ENCODE peak calls at places on chromosomes 13 and 19, in eight cellular contexts. J is K562, G is GM12878, X is heart left ventricle, T is suprapubic skin, N is spleen, A is A549, Z is H1. U is an unnamed sample.
A peak's percentile ranks its signal among the peaks of the same experiment; 100 is the strongest.

GRCh38 chr13:51643114-51643881 is 59.0 kb downstream of the WDFY2 start:
- DNase-seq in N (no peak), X (no peak), G (no peak), Z (no peak), T (no peak), J (no peak), A (peak; percentile 16), U (no peak)

GRCh38 chr19:50204811-50205675 is 1.6 kb downstream of the MYH14 start:
- DNase-seq in J (no peak), X (peak; percentile 76), N (no peak), T (peak; percentile 75), Z (peak; percentile 93), G (no peak), A (no peak), U (no peak)

GRCh38 chr19:29779921-29780320 is 31.9 kb upstream of the CCNE1 start:
- DNase-seq in N (no peak), A (no peak), G (no peak), T (no peak), J (no peak), Z (peak; percentile 59), X (no peak), U (no peak)

GRCh38 chr13:44317752-44318550 is 55.7 kb upstream of the SERP2 start:
- DNase-seq in J (no peak), T (no peak), X (no peak), A (no peak), N (no peak), Z (no peak), G (no peak), U (no peak)

GRCh38 chr19:48925240-48925843 is 8.2 kb upstream of the DHDH start:
- DNase-seq in X (no peak), J (no peak), T (no peak), N (no peak), G (no peak), A (no peak), Z (no peak), U (no peak)

GRCh38 chr19:23916991-23917390 is 2.3 kb downstream of the ZNF726 start:
- DNase-seq in A (no peak), Z (no peak), J (peak; percentile 12), X (no peak), G (no peak), N (no peak), T (no peak), U (no peak)

GRCh38 chr19:17610384-17610783 is 54.9 kb downstream of the COLGALT1 start:
- DNase-seq in Z (no peak), N (no peak), X (no peak), T (no peak), A (peak; percentile 69), G (no peak), J (peak; percentile 77), U (no peak)

GRCh38 chr13:29850213-29850898 is at the start of gene UBL3:
- DNase-seq in Z (peak; percentile 87), T (peak; percentile 98), G (peak; percentile 62), X (peak; percentile 97), N (peak; percentile 99), A (peak; percentile 87), J (peak; percentile 92), U (peak; percentile 96)

GRCh38 chr13:19153782-19154450 is 27.7 kb downstream of the TUBA3C start:
- DNase-seq in A (no peak), G (no peak), X (no peak), T (no peak), J (peak; percentile 68), Z (no peak), N (no peak), U (no peak)

GRCh38 chr13:41919741-41920487 is 41.0 kb downstream of the VWA8 start:
- DNase-seq in J (no peak), A (no peak), G (no peak), Z (no peak), T (no peak), N (no peak), X (no peak), U (no peak)

GRCh38 chr13:24306632-24307031 is 2.7 kb upstream of the C1QTNF9 start:
- DNase-seq in T (no peak), X (no peak), N (no peak), J (no peak), Z (no peak), A (no peak), G (no peak), U (no peak)

GRCh38 chr13:26961890-26962615 is 201.5 kb upstream of the GPR12 start:
- DNase-seq in J (no peak), Z (no peak), N (no peak), X (no peak), A (no peak), T (no peak), G (no peak), U (no peak)

GRCh38 chr19:33248954-33249613 is 23.4 kb upstream of the SLC7A10 start:
- DNase-seq in T (no peak), Z (no peak), A (peak; percentile 90), X (no peak), G (no peak), N (peak; percentile 92), J (no peak), U (no peak)

GRCh38 chr13:28046981-28047380 is 53.4 kb downstream of the FLT3 start:
- DNase-seq in T (no peak), J (no peak), X (no peak), A (no peak), G (no peak), N (no peak), Z (no peak), U (no peak)

GRCh38 chr19:58042709-58043340 is 9.0 kb downstream of the ZSCAN1 start:
- DNase-seq in A (no peak), Z (peak; percentile 87), X (no peak), J (no peak), N (no peak), T (no peak), G (no peak), U (no peak)

DNA sequence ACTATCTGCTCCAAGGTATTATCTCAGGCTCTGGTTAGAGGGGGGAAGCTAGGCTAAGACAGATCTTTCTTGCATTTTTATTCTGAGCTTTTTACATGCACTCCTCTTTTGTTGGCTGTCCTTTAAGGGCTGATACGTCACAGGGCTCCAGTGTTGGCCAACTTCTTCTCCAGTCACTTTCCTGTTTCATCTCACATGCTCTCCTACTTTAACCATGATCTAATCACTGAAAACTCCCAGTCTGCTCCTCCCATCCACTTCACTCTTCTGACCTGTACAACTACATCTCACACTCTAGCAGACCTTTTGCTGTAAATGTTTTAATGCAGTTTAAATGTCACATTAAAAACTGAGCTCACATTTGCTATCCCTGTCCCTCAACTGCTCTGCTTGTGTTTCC is 510.0 kb upstream of the KLF12 start:
- DNase-seq in J (no peak), A (no peak), T (no peak), G (no peak), Z (no peak), N (no peak), X (no peak), U (no peak)
- TF ChIP-seq POLR2A in J (no peak), A (no peak), T (no peak), G (no peak), Z (no peak), N (no peak), X (no peak), U (no peak)

DNA sequence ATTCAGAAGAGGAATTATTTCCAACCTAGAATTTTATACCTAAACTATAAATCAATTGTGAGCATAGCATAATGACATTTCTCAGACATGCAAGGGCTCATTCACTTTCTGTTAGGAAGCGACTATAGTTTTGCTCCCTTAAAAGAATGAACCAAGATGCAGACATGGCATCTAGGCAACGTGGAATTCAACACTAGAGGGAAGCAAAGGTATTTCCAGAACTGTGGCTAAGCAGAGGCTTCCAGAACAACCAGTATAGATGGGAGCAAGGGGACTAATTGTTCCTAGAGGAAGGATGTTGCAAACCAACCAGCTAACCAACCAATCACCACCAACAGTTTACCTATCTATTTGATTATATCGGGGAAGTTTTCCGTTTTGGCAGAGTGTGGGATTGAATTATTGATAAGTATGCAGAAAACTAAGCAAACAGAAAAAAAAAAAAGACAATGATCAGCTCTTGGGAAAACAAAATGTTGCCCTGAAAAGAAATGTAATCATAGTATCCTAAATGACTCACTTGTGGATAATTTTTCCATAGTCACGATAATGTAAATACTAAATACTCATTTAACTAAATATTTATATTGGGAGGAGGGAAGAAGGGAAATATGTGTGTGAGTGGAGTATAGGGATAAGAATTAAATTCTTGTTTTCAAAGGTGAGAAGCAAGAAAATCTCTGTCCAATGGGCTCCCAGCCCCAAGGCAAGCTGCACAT is 21.1 kb downstream of the ARL11 start:
- DNase-seq in J (no peak), Z (no peak), A (peak; percentile 28), X (no peak), T (no peak), N (no peak), G (no peak), U (no peak)
- TF ChIP-seq CTCF in J (peak; percentile 54), Z (no peak), A (peak; percentile 43), X (peak; percentile 25), T (no peak), N (no peak), G (no peak), U (no peak)

GRCh38 chr19:11089254-11090013 is at the start of gene LDLR:
- DNase-seq in N (peak; percentile 89), J (peak; percentile 98), Z (peak; percentile 84), G (peak; percentile 72), T (peak; percentile 94), X (peak; percentile 80), A (peak; percentile 77), U (peak; percentile 78)
- TF ChIP-seq POLR2A in N (peak; percentile 83), J (peak; percentile 98), Z (peak; percentile 84), G (peak; percentile 93), T (no peak), X (peak; percentile 82), A (peak; percentile 73), U (peak; percentile 84)

GRCh38 chr13:73416093-73416492 is 357.3 kb downstream of the KLF5 start:
- DNase-seq in N (no peak), T (no peak), J (no peak), A (no peak), G (no peak), Z (no peak), X (no peak), U (no peak)

GRCh38 chr13:73421310-73421912 is 362.6 kb downstream of the KLF5 start:
- DNase-seq in T (no peak), Z (no peak), A (no peak), N (no peak), J (no peak), X (no peak), G (no peak), U (no peak)

GRCh38 chr13:73412933-73413332 is 354.1 kb downstream of the KLF5 start:
- DNase-seq in Z (no peak), G (no peak), A (no peak), J (no peak), T (no peak), X (no peak), N (no peak), U (no peak)

GRCh38 chr13:73422973-73423372 is 364.2 kb downstream of the KLF5 start:
- DNase-seq in J (no peak), A (no peak), G (no peak), N (no peak), Z (no peak), T (no peak), X (no peak), U (no peak)

DNA sequence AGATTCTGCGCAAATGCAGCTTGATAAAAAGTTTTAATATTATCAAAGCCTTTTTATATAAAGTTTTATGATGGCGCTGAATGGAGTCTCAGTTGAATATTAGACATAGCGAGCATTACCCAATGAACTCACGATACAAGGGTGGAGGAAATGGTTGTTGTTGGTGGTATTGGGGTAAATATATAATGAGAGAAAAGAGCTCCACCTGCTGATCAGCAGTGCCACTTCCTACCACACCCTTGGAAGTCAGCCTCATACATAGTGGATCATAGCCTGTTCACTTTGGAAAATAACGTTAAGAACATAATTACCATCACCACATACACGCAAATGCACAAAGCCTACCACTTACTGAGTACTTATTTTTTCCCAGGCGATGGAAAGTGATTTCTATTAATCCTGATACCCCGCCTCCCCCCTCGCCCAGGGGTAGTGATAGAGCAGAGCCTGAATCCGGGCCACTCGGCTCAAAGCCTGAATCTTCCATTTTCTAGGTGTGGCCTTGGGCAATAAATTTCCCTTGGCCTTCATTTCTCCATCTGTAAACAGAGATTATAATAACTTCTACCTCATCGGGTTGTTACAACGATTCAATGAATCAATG is 358.3 kb downstream of the KLF5 start:
- DNase-seq in G (no peak), T (no peak), A (peak; percentile 5), Z (no peak), J (peak; percentile 32), X (no peak), N (no peak), U (no peak)
- TF ChIP-seq CTCF in G (no peak), T (no peak), A (peak; percentile 27), Z (no peak), J (peak; percentile 50), X (no peak), N (no peak), U (no peak)